ENCODE peak calls at places on chromosome 22, in six cellular contexts. R is stomach, K is spleen, M is prostate gland, L is breast epithelium, Q is GM23338. A is an unnamed sample. For H3K27me3, the result is how much of the 10 kb centered on the place peaks cover.

GRCh38 chr22:43561421-43562178 is 149.8 kb downstream of the MPPED1 start:
- DNase-seq in R (no peak), K (no peak), M (no peak), L (no peak), Q (no peak), A (no peak)

GRCh38 chr22:23213581-23214341 is 33.5 kb downstream of the BCR start:
- DNase-seq in R (no peak), K (peak), M (no peak), L (no peak), Q (no peak), A (no peak)

GRCh38 chr22:41302016-41302767 is 867 bp downstream of the ZC3H7B start:
- DNase-seq in R (no peak), K (peak), M (no peak), L (no peak), Q (peak), A (no peak)

GRCh38 chr22:37351268-37351667 is 69.0 kb downstream of the CYTH4 start:
- DNase-seq in R (no peak), K (no peak), M (no peak), L (no peak), Q (no peak), A (no peak)

GRCh38 chr22:36913431-36914382 is at the start of gene CSF2RB:
- DNase-seq in R (peak), K (peak), M (no peak), L (no peak), Q (no peak), A (peak)

GRCh38 chr22:27476729-27477128 is 324.8 kb downstream of the MN1 start:
- DNase-seq in R (no peak), K (no peak), M (no peak), L (peak), Q (no peak), A (no peak)

GRCh38 chr22:18076060-18076497 is 1.7 kb upstream of the PEX26 start:
- DNase-seq in R (peak), K (no peak), M (peak), L (no peak), Q (peak), A (peak)

GRCh38 chr22:43035250-43035649 is 20.3 kb upstream of the PACSIN2 start:
- DNase-seq in R (no peak), K (no peak), M (no peak), L (no peak), Q (no peak), A (no peak)

GRCh38 chr22:48664586-48664985 is 1163.1 kb downstream of the BRD1 start:
- DNase-seq in R (no peak), K (no peak), M (no peak), L (no peak), Q (no peak), A (no peak)

GRCh38 chr22:47622541-47622940 is 860.1 kb downstream of the TBC1D22A start:
- DNase-seq in R (peak), K (peak), M (no peak), L (no peak), Q (no peak), A (no peak)

GRCh38 chr22:35819421-35819820 is 101.7 kb downstream of the APOL5 start:
- DNase-seq in R (no peak), K (no peak), M (no peak), L (no peak), Q (no peak), A (no peak)

GRCh38 chr22:37419916-37420655 is 7.2 kb downstream of the ELFN2 start:
- DNase-seq in R (no peak), K (no peak), M (no peak), L (no peak), Q (peak), A (peak)

GRCh38 chr22:47775191-47775590 is 1012.7 kb downstream of the TBC1D22A start:
- DNase-seq in R (no peak), K (no peak), M (no peak), L (no peak), Q (no peak), A (no peak)

GRCh38 chr22:43993072-43993760 is 30.9 kb upstream of the PARVB start:
- DNase-seq in R (peak), K (peak), M (peak), L (no peak), Q (peak), A (peak)

GRCh38 chr22:43110927-43111623 is 525 bp downstream of the BIK start:
- DNase-seq in R (peak), K (peak), M (peak), L (peak), Q (peak), A (no peak)

GRCh38 chr22:35275580-35275979 is 18.3 kb downstream of the HMGXB4 start:
- DNase-seq in R (no peak), K (no peak), M (no peak), L (no peak), Q (no peak), A (no peak)

GRCh38 chr22:24043957-24044356 is 32.9 kb downstream of the CABIN1 start:
- DNase-seq in R (peak), K (no peak), M (no peak), L (no peak), Q (no peak), A (peak)

GRCh38 chr22:11042116-11042515 is 4485.9 kb upstream of the OR11H1 start:
- DNase-seq in R (no peak), K (no peak), M (no peak), L (no peak), Q (no peak), A (no peak)

GRCh38 chr22:21026783-21027692 is 5.3 kb downstream of the SLC7A4 start:
- DNase-seq in R (no peak), K (no peak), M (peak), L (no peak), Q (no peak), A (no peak)

GRCh38 chr22:37232140-37232998 is 11.7 kb downstream of the RAC2 start:
- DNase-seq in R (no peak), K (peak), M (no peak), L (no peak), Q (no peak), A (no peak)

GRCh38 chr22:37235897-37236607 is 8.0 kb downstream of the RAC2 start:
- DNase-seq in R (no peak), K (peak), M (no peak), L (no peak), Q (no peak), A (peak)

GRCh38 chr22:35739642-35740041 is 22.0 kb downstream of the APOL5 start:
- DNase-seq in R (peak), K (no peak), M (no peak), L (no peak), Q (peak), A (no peak)

GRCh38 chr22:50730941-50731661 is 6.9 kb upstream of the ACR start:
- DNase-seq in R (no peak), K (peak), M (no peak), L (peak), Q (peak), A (no peak)

GRCh38 chr22:43921361-43921760 is 2.2 kb upstream of the PNPLA3 start:
- DNase-seq in R (no peak), K (no peak), M (no peak), L (no peak), Q (no peak), A (no peak)

GRCh38 chr22:32760396-32760795 is 41.1 kb upstream of the TIMP3 start:
- DNase-seq in R (no peak), K (no peak), M (no peak), L (no peak), Q (no peak), A (no peak)

GRCh38 chr22:17106785-17107546 is 14.2 kb downstream of the TMEM121B start:
- DNase-seq in R (no peak), K (peak), M (no peak), L (no peak), Q (no peak), A (peak)

GRCh38 chr22:42162728-42163489 is 32.3 kb upstream of the CYP2D6 start:
- DNase-seq in R (no peak), K (no peak), M (peak), L (no peak), Q (no peak), A (no peak)

GRCh38 chr22:44423556-44423955 is 74.5 kb downstream of the RTL6 start:
- DNase-seq in R (no peak), K (peak), M (no peak), L (peak), Q (no peak), A (no peak)

GRCh38 chr22:27804683-27805297 is 3.2 kb upstream of the MN1 start:
- DNase-seq in R (peak), K (no peak), M (peak), L (no peak), Q (peak), A (no peak)

GRCh38 chr22:37750596-37751162 is 53.8 kb downstream of the TRIOBP start:
- DNase-seq in R (no peak), K (no peak), M (no peak), L (no peak), Q (no peak), A (no peak)

GRCh38 chr22:48096846-48097665 is 1334.6 kb downstream of the TBC1D22A start:
- DNase-seq in R (no peak), K (no peak), M (no peak), L (peak), Q (no peak), A (no peak)

GRCh38 chr22:32998373-32998772 is 59.8 kb downstream of the SYN3 start:
- DNase-seq in R (no peak), K (no peak), M (no peak), L (no peak), Q (no peak), A (no peak)

GRCh38 chr22:24289138-24289537 is 18.5 kb downstream of the SPECC1L start:
- DNase-seq in R (no peak), K (no peak), M (no peak), L (no peak), Q (no peak), A (no peak)

GRCh38 chr22:37318255-37319109 is 36.2 kb downstream of the CYTH4 start:
- DNase-seq in R (no peak), K (no peak), M (no peak), L (no peak), Q (no peak), A (no peak)

GRCh38 chr22:35324762-35325161 is 25.1 kb downstream of the TOM1 start:
- DNase-seq in R (no peak), K (no peak), M (no peak), L (no peak), Q (no peak), A (no peak)

GRCh38 chr22:44329179-44329796 is 16.5 kb upstream of the SHISAL1 start:
- DNase-seq in R (no peak), K (no peak), M (no peak), L (no peak), Q (no peak), A (no peak)

DNA sequence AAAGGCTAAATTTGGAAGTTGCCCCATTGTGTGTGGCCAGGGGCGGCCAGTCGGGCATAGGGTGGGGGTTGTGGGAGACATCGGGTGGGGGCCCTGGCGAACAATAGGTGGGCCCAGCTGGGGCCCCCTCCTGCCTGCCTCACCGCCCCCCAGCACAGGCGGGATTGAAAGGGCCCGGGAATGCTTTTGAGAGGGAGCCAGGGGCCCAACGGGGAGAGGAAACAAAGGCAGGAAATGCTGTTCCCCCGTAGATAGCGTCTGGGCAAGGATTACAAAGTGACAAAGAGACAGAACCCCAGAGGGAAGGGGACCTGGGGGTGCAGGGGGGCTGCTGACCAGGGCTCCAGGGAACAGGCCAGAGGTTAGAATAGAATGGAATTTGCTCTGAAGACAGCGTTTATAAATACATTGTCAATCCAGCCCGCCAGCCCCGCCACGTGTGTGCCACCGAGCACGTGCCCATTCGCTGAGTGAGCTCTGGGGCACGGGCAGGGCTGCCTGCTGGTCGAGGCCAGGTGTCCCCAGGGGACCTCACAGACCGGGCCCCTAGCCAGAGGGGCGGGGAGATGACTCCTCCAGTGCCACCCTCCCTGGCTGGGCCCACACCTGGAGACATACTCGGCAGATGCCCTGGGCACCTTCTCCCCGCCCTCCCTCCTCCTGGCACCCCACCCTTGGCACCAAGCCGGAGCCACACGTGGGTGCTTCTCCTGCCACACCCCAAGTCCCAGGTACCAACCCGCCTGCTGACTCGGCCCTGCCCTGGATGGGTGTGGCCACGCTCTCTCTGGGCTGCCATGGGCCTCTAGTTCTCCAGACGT is 9.7 kb downstream of the PDGFB start:
- DNase-seq in R (peak), K (no peak), M (peak), L (peak), Q (no peak), A (no peak)
- H3K27me3 ChIP-seq in R (under half), K (under half), M (under half), L (under half), Q (under half), A (half or more)

GRCh38 chr22:49723478-49724029 is 104.1 kb downstream of the BRD1 start:
- DNase-seq in R (no peak), K (no peak), M (no peak), L (no peak), Q (no peak), A (no peak)

GRCh38 chr22:49725516-49725915 is 102.2 kb downstream of the BRD1 start:
- DNase-seq in R (no peak), K (no peak), M (no peak), L (peak), Q (no peak), A (no peak)

GRCh38 chr22:49724893-49725489 is 102.7 kb downstream of the BRD1 start:
- DNase-seq in R (peak), K (peak), M (peak), L (peak), Q (no peak), A (peak)

GRCh38 chr22:49726022-49726681 is 101.5 kb downstream of the BRD1 start:
- DNase-seq in R (no peak), K (no peak), M (no peak), L (peak), Q (no peak), A (no peak)

GRCh38 chr22:49724030-49724892 is 103.4 kb downstream of the BRD1 start:
- DNase-seq in R (no peak), K (no peak), M (no peak), L (peak), Q (no peak), A (peak)
- H3K27ac ChIP-seq in R (no peak), K (peak), M (no peak), L (no peak), Q (no peak), A (no peak)

DNA sequence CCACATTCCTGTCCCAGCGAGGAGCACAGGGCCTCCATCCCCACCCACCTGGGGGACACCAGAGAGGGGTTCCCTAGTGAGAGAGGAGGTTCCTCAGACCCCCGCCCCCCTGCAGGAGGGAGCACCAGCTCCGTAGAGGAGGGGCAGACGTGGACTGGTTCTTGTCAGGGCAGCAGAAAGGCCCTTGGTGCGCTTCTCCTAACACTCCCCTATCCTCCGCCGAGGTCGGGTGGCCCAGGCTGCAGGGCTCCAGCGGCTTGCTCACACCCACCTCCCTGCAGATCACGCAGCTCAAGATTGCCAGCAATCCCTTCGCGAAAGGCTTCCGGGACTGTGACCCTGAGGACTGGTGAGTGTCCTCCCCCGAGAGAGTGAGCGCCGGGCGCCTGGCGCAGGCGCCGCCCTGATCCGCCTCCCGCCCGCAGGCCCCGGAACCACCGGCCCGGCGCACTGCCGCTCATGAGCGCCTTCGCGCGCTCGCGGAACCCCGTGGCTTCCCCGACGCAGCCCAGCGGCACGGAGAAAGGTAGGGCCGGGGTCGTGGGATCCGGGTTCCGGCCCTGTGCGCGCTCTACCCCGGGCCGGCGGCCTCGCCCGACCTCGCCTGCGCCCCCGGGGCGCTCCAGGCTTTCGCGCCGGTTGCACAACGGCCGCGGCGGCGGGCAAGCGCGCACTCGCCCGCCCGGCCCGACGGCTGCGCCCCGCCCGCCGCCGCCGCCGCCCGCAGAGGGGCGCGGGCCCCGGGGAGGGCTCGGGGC is 5.1 kb downstream of the TBX1 start:
- DNase-seq in R (no peak), K (no peak), M (no peak), L (no peak), Q (peak), A (no peak)
- TF ChIP-seq POLR2AphosphoS5 in R (no peak), K (peak), M (no peak), L (no peak), Q (no peak), A (no peak)

DNA sequence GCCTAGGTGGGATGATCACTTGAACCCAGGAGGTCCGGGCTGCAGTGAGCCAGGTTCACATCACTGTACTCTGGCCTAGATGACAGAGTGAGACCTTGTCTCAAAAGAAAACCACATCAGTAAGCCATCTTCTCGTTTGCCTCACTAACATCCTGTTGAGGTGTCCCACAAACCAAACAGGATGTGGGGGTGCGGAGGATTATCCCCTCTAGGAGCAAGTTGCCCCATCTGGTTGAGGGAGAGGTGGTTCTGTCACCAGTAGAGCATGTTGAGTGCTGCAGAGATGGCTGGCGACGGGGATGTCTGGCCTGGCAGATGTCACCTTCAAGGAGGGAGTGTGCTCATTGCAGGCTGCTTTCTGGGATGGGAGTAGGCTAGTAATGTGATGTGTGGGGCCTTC is 72.4 kb downstream of the ZNRF3 start:
- DNase-seq in R (peak), K (no peak), M (no peak), L (no peak), Q (no peak), A (peak)
- H3K27me3 ChIP-seq in R (under half), K (under half), M (under half), L (under half), Q (under half), A (under half)

GRCh38 chr22:22031571-22031970 is 49.0 kb upstream of the TOP3B start:
- DNase-seq in R (no peak), K (no peak), M (no peak), L (no peak), Q (no peak), A (no peak)

GRCh38 chr22:22032099-22032905 is 49.7 kb upstream of the TOP3B start:
- DNase-seq in R (no peak), K (no peak), M (no peak), L (no peak), Q (no peak), A (no peak)

GRCh38 chr22:22032906-22033802 is 50.6 kb upstream of the TOP3B start:
- DNase-seq in R (no peak), K (no peak), M (no peak), L (no peak), Q (no peak), A (no peak)

GRCh38 chr22:22030493-22031182 is 48.1 kb upstream of the TOP3B start:
- DNase-seq in R (no peak), K (peak), M (no peak), L (no peak), Q (peak), A (peak)

GRCh38 chr22:22031183-22031560 is 48.6 kb upstream of the TOP3B start:
- DNase-seq in R (no peak), K (peak), M (no peak), L (no peak), Q (no peak), A (peak)
- H3K27ac ChIP-seq in R (no peak), K (peak), M (no peak), L (peak), Q (no peak), A (no peak)

GRCh38 chr22:25692965-25693565 is 48.9 kb upstream of the MYO18B start:
- DNase-seq in R (no peak), K (no peak), M (no peak), L (no peak), Q (no peak), A (no peak)

GRCh38 chr22:25689631-25690030 is 52.4 kb upstream of the MYO18B start:
- DNase-seq in R (no peak), K (no peak), M (no peak), L (no peak), Q (no peak), A (no peak)

GRCh38 chr22:25690798-25691197 is 51.2 kb upstream of the MYO18B start:
- DNase-seq in R (no peak), K (no peak), M (no peak), L (no peak), Q (no peak), A (no peak)

GRCh38 chr22:25692392-25692791 is 49.6 kb upstream of the MYO18B start:
- DNase-seq in R (no peak), K (no peak), M (no peak), L (no peak), Q (no peak), A (no peak)

DNA sequence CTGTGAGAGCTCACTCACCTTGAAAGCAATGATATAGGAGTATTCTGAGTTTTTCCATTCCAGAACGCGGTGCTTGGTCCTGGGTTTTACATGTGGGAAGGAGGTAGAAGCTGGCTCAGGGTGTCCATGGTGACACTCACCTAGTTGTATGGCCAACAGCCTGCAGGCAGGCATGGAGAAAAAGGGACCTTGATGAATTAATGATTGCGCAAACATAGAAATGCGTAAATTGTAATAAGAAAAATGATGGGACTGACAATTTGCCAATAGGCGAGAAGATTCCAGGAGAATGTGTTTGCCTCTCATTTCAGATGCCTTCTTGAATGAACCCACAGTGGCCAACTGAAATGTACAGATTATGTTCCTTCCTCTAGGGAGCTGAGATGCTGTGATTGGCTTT is 53.4 kb upstream of the MYO18B start:
- DNase-seq in R (no peak), K (no peak), M (no peak), L (no peak), Q (no peak), A (no peak)
- TF ChIP-seq POLR2AphosphoS5 in R (no peak), K (no peak), M (no peak), L (no peak), Q (no peak), A (no peak)

GRCh38 chr22:46612341-46612903 is 7.8 kb upstream of the GRAMD4 start:
- DNase-seq in R (no peak), K (peak), M (no peak), L (no peak), Q (no peak), A (no peak)
- H3K27me3 ChIP-seq in R (under half), K (under half), M (under half), L (under half), Q (under half), A (under half)